ENCODE peak calls at places on chromosomes 5 and 9, in seven cellular contexts. I is lower leg skin, M is heart left ventricle, L is bronchial epithelial cell, J is GM13976, P is astrocyte of the cerebellum, W is ovary. B is an unnamed sample.

GRCh38 chr9:126505697-126506346 is 107.9 kb upstream of the LMX1B start:
- DNase-seq in L (no peak), I (no peak), W (no peak), J (no peak), M (no peak), P (no peak), B (no peak)

GRCh38 chr5:121819661-121820261 is 31.9 kb upstream of the FTMT start:
- DNase-seq in L (no peak), J (no peak), M (no peak), P (no peak), W (no peak), I (no peak), B (no peak)

GRCh38 chr5:140547508-140548299 is at the start of gene EIF4EBP3:
- DNase-seq in W (peak; percentile 98), J (peak; percentile 92), M (peak; percentile 98), L (peak; percentile 86), P (peak; percentile 93), I (peak; percentile 99), B (peak; percentile 98)

GRCh38 chr5:164146223-164146622 is 640.8 kb downstream of the MAT2B start:
- DNase-seq in W (no peak), J (no peak), P (no peak), M (no peak), L (no peak), I (no peak), B (no peak)

GRCh38 chr9:131398204-131398603 is 4.3 kb downstream of the PRRC2B start:
- DNase-seq in M (no peak), I (no peak), L (no peak), P (no peak), J (no peak), W (no peak), B (peak; percentile 84)

GRCh38 chr5:53114988-53115387 is 5.4 kb upstream of the MOCS2 start:
- DNase-seq in J (no peak), I (no peak), L (peak; percentile 42), M (no peak), W (no peak), P (no peak), B (no peak)

GRCh38 chr9:106964329-106964728 is 101.4 kb downstream of the ZNF462 start:
- DNase-seq in I (no peak), P (no peak), M (no peak), J (no peak), L (no peak), W (no peak), B (no peak)

GRCh38 chr5:137497396-137498290 is 1.5 kb downstream of the SPOCK1 start:
- DNase-seq in P (no peak), M (no peak), W (no peak), I (peak; percentile 83), L (peak; percentile 31), J (no peak), B (no peak)

GRCh38 chr5:2611561-2612096 is 139.8 kb downstream of the IRX2 start:
- DNase-seq in L (no peak), J (no peak), I (no peak), P (no peak), M (no peak), W (no peak), B (no peak)
- TF ChIP-seq CTCF in L (no peak), J (no peak), I (no peak), P (no peak), M (no peak), W (no peak), B (no peak)

GRCh38 chr9:134738869-134739659 is 97.5 kb downstream of the COL5A1 start:
- DNase-seq in P (peak; percentile 22), W (peak; percentile 83), M (peak; percentile 79), J (peak; percentile 70), I (peak; percentile 95), L (no peak), B (no peak)
- TF ChIP-seq CTCF in P (peak; percentile 87), W (peak; percentile 95), M (peak; percentile 91), J (peak; percentile 17), I (peak; percentile 79), L (peak; percentile 68), B (peak; percentile 79)

DNA sequence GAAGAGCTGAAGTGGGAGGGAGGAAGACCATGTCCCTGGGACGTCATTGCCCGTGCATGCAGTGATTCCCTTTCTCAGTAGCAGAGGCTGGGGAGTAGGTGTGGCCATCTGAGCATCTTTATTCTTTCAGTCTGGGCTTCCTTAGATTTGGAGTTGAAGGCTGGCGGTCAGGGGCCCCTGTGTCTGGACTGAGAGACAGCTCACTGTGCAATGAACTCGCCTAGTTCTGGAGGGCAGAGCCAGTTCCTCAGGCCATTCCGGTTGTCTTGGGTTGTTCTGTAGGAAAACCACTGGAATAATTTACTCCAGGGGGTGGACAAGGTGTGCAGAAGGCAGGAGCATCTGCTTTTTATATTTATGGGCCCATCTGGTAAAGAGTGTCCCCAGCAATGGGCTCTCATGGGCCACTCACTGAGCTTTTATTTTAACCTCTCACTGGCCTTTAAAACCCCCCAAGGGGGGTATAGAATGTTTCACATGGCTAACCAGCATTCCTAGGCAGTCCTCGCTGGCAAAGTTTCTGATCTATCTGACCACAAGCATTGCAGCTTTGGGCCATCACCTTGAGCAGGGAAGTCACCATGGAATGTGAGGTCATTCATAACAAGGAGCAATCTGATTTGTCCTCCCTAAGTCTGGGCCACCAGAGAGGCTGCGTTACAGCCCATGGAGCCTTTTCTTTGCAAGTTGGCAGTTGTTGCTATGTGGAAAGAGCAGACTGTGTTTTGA is 9.2 kb downstream of the STC2 start:
- DNase-seq in P (no peak), L (no peak), J (no peak), M (no peak), W (no peak), I (peak; percentile 40), B (peak; percentile 31)
- TF ChIP-seq CTCF in P (no peak), L (no peak), J (no peak), M (no peak), W (no peak), I (no peak), B (no peak)

GRCh38 chr5:78056901-78057514 is 237.5 kb downstream of the AP3B1 start:
- DNase-seq in L (no peak), P (no peak), J (no peak), W (no peak), I (no peak), M (no peak), B (no peak)
- TF ChIP-seq CTCF in L (no peak), P (peak; percentile 19), J (no peak), W (no peak), I (no peak), M (no peak), B (no peak)